ENCODE peak calls at places on chromosomes 13 and 19, in six cellular contexts. X is IMR-90; N is SJSA1; F is CD8-positive, alpha-beta memory T cell; H is OCI-LY7; S is pancreas. R is an unnamed sample.

GRCh38 chr19:7953060-7953459 is 9.6 kb upstream of the TIMM44 start:
- DNase-seq in N (no peak), H (no peak), S (peak; percentile 31), F (no peak), X (peak; percentile 21), R (no peak)

GRCh38 chr19:44748426-44749254 is at the start of gene BCL3:
- DNase-seq in F (peak; percentile 61), S (peak; percentile 77), X (no peak), N (peak; percentile 76), H (peak; percentile 82), R (no peak)

GRCh38 chr19:1649706-1650626 is 2.4 kb downstream of the TCF3 start:
- DNase-seq in S (peak; percentile 44), X (no peak), F (no peak), N (no peak), H (no peak), R (no peak)

GRCh38 chr13:114108894-114109293 is 23.5 kb downstream of the RASA3 start:
- DNase-seq in S (peak; percentile 46), H (no peak), F (no peak), N (no peak), X (no peak), R (no peak)

GRCh38 chr19:16328824-16329482 is 4.3 kb downstream of the KLF2 start:
- DNase-seq in X (peak; percentile 49), F (peak; percentile 80), S (no peak), N (peak; percentile 62), H (peak; percentile 57), R (no peak)

GRCh38 chr13:44565881-44566280 is 10.2 kb downstream of the TSC22D1 start:
- DNase-seq in N (no peak), F (no peak), S (no peak), H (no peak), X (peak; percentile 23), R (no peak)

GRCh38 chr19:15156391-15156790 is 44.4 kb downstream of the NOTCH3 start:
- DNase-seq in S (no peak), X (no peak), F (no peak), N (no peak), H (no peak), R (no peak)

GRCh38 chr19:28737021-28737525 is 475.9 kb downstream of the UQCRFS1 start:
- DNase-seq in N (no peak), S (no peak), H (peak; percentile 53), X (peak; percentile 44), F (peak; percentile 6), R (peak; percentile 2)

GRCh38 chr13:51590966-51591627 is 6.8 kb downstream of the WDFY2 start:
- DNase-seq in X (peak; percentile 90), S (no peak), N (no peak), H (no peak), F (no peak), R (peak; percentile 47)

GRCh38 chr19:4635763-4636135 is 3.6 kb upstream of the TNFAIP8L1 start:
- DNase-seq in N (no peak), S (no peak), H (no peak), X (no peak), F (no peak), R (no peak)

GRCh38 chr13:22517544-22517943 is 663.2 kb upstream of the SGCG start:
- DNase-seq in H (no peak), N (no peak), F (no peak), S (no peak), X (no peak), R (no peak)

GRCh38 chr13:31588923-31589322 is 150.4 kb upstream of the RXFP2 start:
- DNase-seq in F (no peak), X (no peak), S (no peak), H (no peak), N (no peak), R (no peak)

GRCh38 chr19:49557641-49558325 is 22.6 kb downstream of the NOSIP start:
- DNase-seq in X (no peak), H (no peak), N (no peak), F (peak; percentile 41), S (no peak), R (no peak)
- H3K4me3 ChIP-seq in X (no peak overlapping the region), H (no peak overlapping the region), N (no peak overlapping the region), F (peak overlapping the region; percentile 50), S (peak overlapping the region; percentile 29), R (no peak overlapping the region)

GRCh38 chr19:408441-409005 is 424 bp downstream of the C2CD4C start:
- DNase-seq in H (no peak), F (no peak), N (peak; percentile 41), X (no peak), S (peak; percentile 78), R (no peak)
- H3K4me3 ChIP-seq in H (peak overlapping the region; percentile 65), F (no peak overlapping the region), N (no peak overlapping the region), X (peak overlapping the region; percentile 30), S (peak overlapping the region; percentile 20), R (peak overlapping the region; percentile 32)

GRCh38 chr19:447816-448546 is 12.9 kb downstream of the SHC2 start:
- DNase-seq in H (no peak), S (peak; percentile 30), N (no peak), X (no peak), F (no peak), R (no peak)
- H3K4me3 ChIP-seq in H (no peak overlapping the region), S (no peak overlapping the region), N (no peak overlapping the region), X (no peak overlapping the region), F (no peak overlapping the region), R (no peak overlapping the region)

GRCh38 chr19:56066152-56067023 is 54.7 kb downstream of the ZNF787 start:
- DNase-seq in S (peak; percentile 92), H (peak; percentile 67), X (peak; percentile 19), F (peak; percentile 59), N (no peak), R (peak; percentile 4)
- H3K4me3 ChIP-seq in S (no peak overlapping the region), H (peak overlapping the region; percentile 51), X (peak overlapping the region; percentile 10), F (peak overlapping the region; percentile 28), N (no peak overlapping the region), R (peak overlapping the region; percentile 39)

DNA sequence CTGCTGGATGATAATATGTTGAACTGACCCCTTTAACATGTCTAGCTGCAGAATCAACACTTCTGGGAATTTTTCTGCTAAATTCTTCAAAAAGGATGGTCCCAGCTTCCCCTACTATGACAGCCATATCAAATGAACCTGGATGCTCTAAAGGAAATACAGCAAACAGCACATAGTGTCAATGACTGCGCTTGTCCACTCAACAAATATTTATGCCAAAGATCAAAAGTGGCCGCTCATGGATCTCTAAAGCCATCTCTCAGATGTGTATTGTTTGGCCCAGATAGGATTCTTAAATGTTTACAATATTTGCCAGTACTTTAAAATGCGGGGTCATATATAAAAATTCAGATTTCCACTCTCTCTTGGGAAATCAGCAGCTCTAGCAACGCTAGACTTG is 3.3 kb downstream of the TBC1D4 start:
- DNase-seq in N (no peak), S (no peak), F (no peak), H (no peak), X (no peak), R (no peak)
- H3K4me3 ChIP-seq in N (no peak overlapping the region), S (no peak overlapping the region), F (no peak overlapping the region), H (peak overlapping the region; percentile 76), X (no peak overlapping the region), R (no peak overlapping the region)

GRCh38 chr13:101453784-101454201 is 1.3 kb downstream of the ITGBL1 start:
- DNase-seq in X (no peak), N (peak; percentile 39), F (no peak), S (peak; percentile 65), H (no peak), R (no peak)
- H3K4me3 ChIP-seq in X (peak overlapping the region; percentile 50), N (peak overlapping the region; percentile 44), F (no peak overlapping the region), S (peak overlapping the region; percentile 27), H (no peak overlapping the region), R (peak overlapping the region; percentile 51)

GRCh38 chr19:53881482-53882390 is at the start of gene PRKCG:
- DNase-seq in N (no peak), X (no peak), F (peak; percentile 71), S (peak; percentile 76), H (no peak), R (no peak)
- H3K4me3 ChIP-seq in N (peak within 1 kb of the TSS; percentile 16), X (peak within 1 kb of the TSS; percentile 8), F (peak within 1 kb of the TSS; percentile 16), S (no peak within 1 kb of the TSS), H (no peak within 1 kb of the TSS), R (peak within 1 kb of the TSS; percentile 53)

GRCh38 chr13:92661406-92661805 is 565.2 kb upstream of the GPC6 start:
- DNase-seq in X (no peak), S (no peak), H (no peak), F (no peak), N (no peak), R (no peak)

GRCh38 chr13:92658293-92658692 is 568.3 kb upstream of the GPC6 start:
- DNase-seq in X (no peak), S (no peak), N (no peak), F (no peak), H (no peak), R (no peak)

GRCh38 chr13:92656103-92656502 is 570.5 kb upstream of the GPC6 start:
- DNase-seq in F (no peak), N (no peak), X (no peak), S (no peak), H (no peak), R (no peak)

DNA sequence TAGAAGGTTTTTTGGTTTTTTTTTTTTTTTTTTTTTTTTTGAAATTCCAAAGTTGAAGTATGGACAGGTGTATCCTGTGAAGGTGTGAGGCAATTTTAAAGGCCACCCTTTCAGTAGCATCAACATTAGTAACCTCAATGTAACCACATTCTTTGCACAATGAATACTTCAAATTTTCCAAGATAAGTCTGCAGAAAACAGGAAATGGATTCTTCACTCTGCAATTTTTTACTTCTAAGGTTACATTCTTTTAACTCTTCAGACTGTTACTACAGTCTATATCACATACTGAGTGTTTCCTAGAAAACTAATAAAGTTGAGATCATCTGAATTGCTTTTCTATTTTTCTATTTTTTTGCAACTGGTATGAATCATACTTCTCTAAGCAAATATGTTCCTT is 569.0 kb upstream of the GPC6 start:
- DNase-seq in X (peak; percentile 1), F (no peak), S (no peak), H (no peak), N (no peak), R (no peak)
- H3K4me3 ChIP-seq in X (no peak overlapping the region), F (no peak overlapping the region), S (no peak overlapping the region), H (no peak overlapping the region), N (no peak overlapping the region), R (no peak overlapping the region)

GRCh38 chr19:9962623-9963290 is 26.4 kb upstream of the OLFM2 start:
- DNase-seq in N (no peak), F (no peak), H (no peak), X (no peak), S (no peak), R (no peak)
- H3K4me3 ChIP-seq in N (no peak overlapping the region), F (no peak overlapping the region), H (no peak overlapping the region), X (no peak overlapping the region), S (no peak overlapping the region), R (no peak overlapping the region)

DNA sequence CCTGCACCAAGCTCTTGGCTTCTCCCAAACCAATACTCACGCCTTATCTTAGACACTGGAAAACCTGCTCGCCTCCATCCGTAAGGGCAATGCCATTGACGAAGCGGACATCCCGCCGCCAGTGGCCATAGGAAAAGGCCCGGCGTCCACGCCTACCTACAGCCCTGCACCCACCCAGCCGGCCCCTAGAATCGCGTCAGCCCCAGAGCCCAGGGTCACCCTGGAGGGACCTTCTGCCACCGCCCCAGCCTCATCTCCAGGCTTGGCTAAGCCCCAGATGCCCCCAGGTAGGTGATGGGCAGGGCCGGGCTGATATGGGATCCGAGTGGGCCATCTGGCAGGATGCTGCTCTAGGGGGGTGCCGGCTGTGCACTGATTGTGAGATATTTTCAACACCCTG is 7.4 kb downstream of the CC2D1A start:
- DNase-seq in N (no peak), X (no peak), F (no peak), S (peak; percentile 68), H (no peak), R (no peak)
- H3K4me3 ChIP-seq in N (no peak overlapping the region), X (no peak overlapping the region), F (no peak overlapping the region), S (no peak overlapping the region), H (no peak overlapping the region), R (no peak overlapping the region)